ENCODE peak calls at places on chromosome 16, in six cellular contexts. O is HuH-7.5; R is heart left ventricle; S is activated CD4-positive, alpha-beta T cell treated with anti-CD3 and anti-CD28 coated beads, Interleukin-2, amount 10 ng/mL, durations not matched to agents 7 days and 5 days; U is GM10248; Q is WTC11. V is an unnamed sample.

GRCh38 chr16:69478685-69479084 is 54.3 kb downstream of the CYB5B start:
- DNase-seq in Q (no peak), O (no peak), R (no peak), U (no peak), S (no peak), V (no peak)

GRCh38 chr16:88803264-88803987 is at the start of gene CDT1:
- DNase-seq in O (peak; percentile 100), R (peak; percentile 87), S (peak; percentile 81), U (peak; percentile 99), Q (peak; percentile 77), V (peak; percentile 78)

GRCh38 chr16:87125206-87126155 is 191.7 kb downstream of the C16orf95 start:
- DNase-seq in Q (no peak), S (no peak), R (peak; percentile 43), O (no peak), U (no peak), V (no peak)

GRCh38 chr16:24580665-24581064 is 41.3 kb downstream of the RBBP6 start:
- DNase-seq in S (no peak), U (peak; percentile 24), R (no peak), Q (no peak), O (no peak), V (no peak)

GRCh38 chr16:55435387-55435786 is 43.6 kb upstream of the MMP2 start:
- DNase-seq in R (no peak), O (no peak), U (no peak), S (no peak), Q (no peak), V (no peak)

GRCh38 chr16:88570691-88571092 is 489 bp downstream of the ZC3H18 start:
- DNase-seq in S (peak; percentile 57), Q (no peak), U (no peak), R (no peak), O (peak; percentile 53), V (peak; percentile 56)

GRCh38 chr16:2586901-2587480 is 49.2 kb downstream of the PDPK1 start:
- DNase-seq in O (no peak), S (no peak), U (no peak), R (no peak), Q (no peak), V (no peak)

GRCh38 chr16:51313204-51313603 is 162.1 kb upstream of the SALL1 start:
- DNase-seq in R (no peak), O (no peak), U (no peak), S (no peak), Q (no peak), V (no peak)

GRCh38 chr16:8941718-8942344 is 21.9 kb downstream of the USP7 start:
- DNase-seq in R (no peak), O (no peak), Q (no peak), U (no peak), S (no peak), V (no peak)

GRCh38 chr16:28538733-28539596 is at the start of gene NUPR1:
- DNase-seq in O (no peak), Q (peak; percentile 14), S (no peak), U (no peak), R (peak; percentile 96), V (no peak)

GRCh38 chr16:48232459-48233040 is 11.6 kb upstream of the LONP2 start:
- DNase-seq in O (no peak), Q (no peak), R (no peak), U (no peak), S (no peak), V (no peak)

GRCh38 chr16:83888672-83889044 is 10.3 kb upstream of the MLYCD start:
- DNase-seq in S (no peak), O (no peak), U (no peak), R (no peak), Q (no peak), V (no peak)

GRCh38 chr16:46859719-46860152 is 24.4 kb upstream of the GPT2 start:
- DNase-seq in S (no peak), O (no peak), Q (no peak), U (no peak), R (no peak), V (peak; percentile 22)

GRCh38 chr16:48511716-48512115 is 98.3 kb downstream of the N4BP1 start:
- DNase-seq in R (no peak), U (no peak), O (no peak), S (no peak), Q (no peak), V (no peak)

GRCh38 chr16:6266703-6267102 is 1065.9 kb upstream of the RBFOX1 start:
- DNase-seq in U (no peak), Q (no peak), R (no peak), S (no peak), O (no peak), V (no peak)

GRCh38 chr16:13923703-13924298 is 3.8 kb downstream of the ERCC4 start:
- DNase-seq in S (no peak), O (no peak), U (peak; percentile 34), Q (no peak), R (no peak), V (peak; percentile 66)

GRCh38 chr16:67199011-67199807 is at the start of gene ELMO3:
- DNase-seq in U (no peak), Q (peak; percentile 84), O (no peak), R (no peak), S (no peak), V (peak; percentile 89)

GRCh38 chr16:19874816-19875546 is 9.7 kb downstream of the GPRC5B start:
- DNase-seq in S (no peak), Q (no peak), O (no peak), R (no peak), U (no peak), V (no peak)

GRCh38 chr16:1561266-1561665 is 27.8 kb downstream of the TMEM204 start:
- DNase-seq in O (no peak), U (no peak), S (no peak), Q (no peak), R (no peak), V (no peak)

GRCh38 chr16:87209808-87210512 is 107.2 kb downstream of the C16orf95 start:
- DNase-seq in O (no peak), R (no peak), U (no peak), S (no peak), Q (no peak), V (no peak)

GRCh38 chr16:84451781-84452180 is 52.7 kb downstream of the MEAK7 start:
- DNase-seq in R (no peak), S (no peak), Q (no peak), U (no peak), O (no peak), V (no peak)

GRCh38 chr16:11748023-11748403 is 5.4 kb upstream of the TXNDC11 start:
- DNase-seq in U (no peak), Q (no peak), O (no peak), S (no peak), R (no peak), V (no peak)

V was measured in GM23338.